ENCODE peak calls at places on chromosomes 13 and 19, in six cellular contexts. G is tibial artery, F is heart right ventricle, S is brain microvascular endothelial cell, A is fibroblast of lung, R is HFF-Myc. L is an unnamed sample.

GRCh38 chr19:36638862-36639510 is 27.7 kb downstream of the ZNF461 start:
- DNase-seq in G (no peak), F (no peak), S (no peak), A (peak), R (no peak), L (no peak)

GRCh38 chr13:29436291-29436690 is 159.2 kb downstream of the SLC7A1 start:
- DNase-seq in G (no peak), F (no peak), S (peak), A (peak), R (no peak), L (peak)

GRCh38 chr13:107373551-107373950 is 805.6 kb upstream of the ARGLU1 start:
- DNase-seq in G (no peak), F (no peak), S (peak), A (peak), R (no peak), L (peak)

GRCh38 chr19:13597625-13598024 is 91.3 kb upstream of the CACNA1A start:
- DNase-seq in G (no peak), F (peak), S (peak), A (peak), R (peak), L (no peak)

GRCh38 chr13:21911916-21912315 is 241.0 kb downstream of the FGF9 start:
- DNase-seq in G (no peak), F (no peak), S (no peak), A (no peak), R (no peak), L (no peak)

GRCh38 chr13:41973247-41973741 is 12.4 kb upstream of the VWA8 start:
- DNase-seq in G (no peak), F (peak), S (no peak), A (no peak), R (no peak), L (no peak)

GRCh38 chr19:30312582-30313352 is 59.4 kb upstream of the ZNF536 start:
- DNase-seq in G (no peak), F (no peak), S (no peak), A (no peak), R (no peak), L (no peak)

GRCh38 chr13:99886706-99887105 is 84.9 kb downstream of the ZIC5 start:
- DNase-seq in G (no peak), F (no peak), S (no peak), A (peak), R (no peak), L (no peak)

GRCh38 chr19:3443840-3444694 is 36.3 kb downstream of the SMIM24 start:
- DNase-seq in G (no peak), F (peak), S (peak), A (peak), R (no peak), L (no peak)

GRCh38 chr13:60230593-60230992 is 66.9 kb upstream of the DIAPH3 start:
- DNase-seq in G (no peak), F (no peak), S (peak), A (peak), R (no peak), L (peak)

GRCh38 chr13:64709079-64709478 is 2521.1 kb downstream of the PCDH9 start:
- DNase-seq in G (peak), F (no peak), S (no peak), A (no peak), R (peak), L (no peak)

GRCh38 chr13:108508263-108508662 is 121.1 kb upstream of the MYO16 start:
- DNase-seq in G (no peak), F (no peak), S (peak), A (peak), R (no peak), L (no peak)

GRCh38 chr19:34313188-34313587 is 51.8 kb upstream of the GPI start:
- DNase-seq in G (no peak), F (peak), S (peak), A (peak), R (peak), L (no peak)

GRCh38 chr13:93624371-93624777 is 397.8 kb downstream of the GPC6 start:
- DNase-seq in G (no peak), F (no peak), S (peak), A (peak), R (peak), L (no peak)

GRCh38 chr13:102018716-102019115 is 383.1 kb downstream of the FGF14 start:
- DNase-seq in G (no peak), F (no peak), S (no peak), A (peak), R (no peak), L (no peak)

GRCh38 chr19:6500837-6501739 is 1.0 kb downstream of the TUBB4A start:
- DNase-seq in G (no peak), F (no peak), S (no peak), A (no peak), R (no peak), L (no peak)

GRCh38 chr19:45769821-45770191 is 754 bp upstream of the SIX5 start:
- DNase-seq in G (peak), F (peak), S (peak), A (no peak), R (no peak), L (no peak)

GRCh38 chr19:45770192-45771101 is 1.4 kb upstream of the SIX5 start:
- DNase-seq in G (peak), F (peak), S (peak), A (peak), R (peak), L (peak)

GRCh38 chr19:45772912-45773311 is 3.9 kb upstream of the SIX5 start:
- DNase-seq in G (no peak), F (no peak), S (no peak), A (no peak), R (no peak), L (no peak)

GRCh38 chr19:45772130-45772880 is 3.3 kb upstream of the SIX5 start:
- DNase-seq in G (no peak), F (no peak), S (no peak), A (no peak), R (no peak), L (no peak)

GRCh38 chr19:45771331-45771933 is 2.4 kb upstream of the SIX5 start:
- DNase-seq in G (peak), F (no peak), S (no peak), A (no peak), R (no peak), L (no peak)
- TF ChIP-seq CTCF in G (no peak), F (no peak), S (no peak), A (no peak), R (no peak), L (no peak)

DNA sequence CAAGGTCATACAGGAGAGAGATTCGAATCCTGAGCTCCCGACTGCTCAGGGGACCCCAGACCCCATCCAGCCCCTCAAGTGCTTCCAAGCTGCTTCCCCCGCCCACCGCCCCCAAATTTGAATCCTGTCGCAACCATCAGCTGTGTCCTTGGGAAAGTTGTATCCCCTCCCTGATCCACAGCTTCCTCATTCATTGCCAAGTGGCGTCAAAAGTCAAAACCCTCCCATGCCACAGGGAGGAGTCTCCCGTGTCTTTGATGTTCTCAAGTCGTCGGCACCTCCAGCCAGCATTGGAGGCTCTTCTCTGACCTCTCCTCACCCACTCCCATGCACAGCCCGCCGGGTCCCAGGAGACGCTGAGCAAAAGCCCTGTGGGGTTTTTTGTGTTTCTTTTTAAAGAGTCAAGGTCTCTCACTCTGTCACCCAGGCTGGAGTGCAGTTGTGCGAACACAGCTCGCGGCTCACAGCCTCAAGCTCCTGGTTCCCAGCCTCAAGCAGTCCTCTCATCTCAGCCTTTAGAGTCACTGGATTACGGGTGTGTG is 2.8 kb upstream of the IFI30 start:
- DNase-seq in G (peak), F (no peak), S (no peak), A (no peak), R (no peak), L (no peak)
- H3K4me3 ChIP-seq in G (no peak), F (no peak), S (no peak), A (no peak), R (no peak), L (no peak)

GRCh38 chr19:50794778-50795664 is 4.8 kb downstream of the ACP4 start:
- DNase-seq in G (no peak), F (no peak), S (no peak), A (no peak), R (peak), L (no peak)
- TF ChIP-seq CTCF in G (no peak), F (no peak), S (peak), A (peak), R (peak), L (peak)

GRCh38 chr19:43983912-43984686 is at the start of gene ZNF155:
- DNase-seq in G (peak), F (peak), S (peak), A (peak), R (peak), L (peak)
- H3K4me3 ChIP-seq in G (peak), F (peak), S (peak), A (peak), R (peak), L (peak)

GRCh38 chr19:40811478-40812341 is 12.7 kb downstream of the EGLN2 start:
- DNase-seq in G (no peak), F (no peak), S (no peak), A (no peak), R (no peak), L (no peak)
- TF ChIP-seq CTCF in G (no peak), F (no peak), S (peak), A (no peak), R (no peak), L (no peak)

DNA sequence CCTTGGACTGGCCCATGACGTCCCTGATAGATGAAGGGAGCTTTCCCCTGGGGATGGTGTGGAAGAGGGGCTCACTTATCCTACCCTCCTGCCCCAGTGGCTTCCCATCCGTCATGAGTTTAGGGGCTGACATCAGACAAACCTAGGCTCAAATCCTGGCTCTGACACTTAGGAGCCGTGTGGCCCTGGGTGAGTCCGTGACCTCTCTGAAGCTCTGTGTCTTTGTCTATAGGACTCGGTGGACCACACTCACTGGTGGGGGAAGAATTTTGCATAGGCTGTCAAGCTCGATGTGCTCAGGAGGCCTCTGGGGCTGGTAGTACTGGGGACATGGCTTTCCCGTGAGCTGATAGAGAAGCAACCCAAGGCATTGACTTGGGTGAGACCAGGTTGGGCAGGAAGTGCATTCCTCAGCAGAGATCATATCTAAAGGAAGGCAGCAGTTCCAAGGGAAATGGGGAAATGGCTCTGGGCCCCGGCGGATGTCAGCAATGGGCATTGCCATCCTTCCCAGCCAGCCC is 17.4 kb upstream of the AP1M2 start:
- DNase-seq in G (no peak), F (peak), S (no peak), A (no peak), R (no peak), L (no peak)
- H3K4me3 ChIP-seq in G (peak), F (peak), S (no peak), A (no peak), R (no peak), L (no peak)